ENCODE peak calls at places on chromosomes 2 and 18, in four cellular contexts. L is gastrocnemius medialis, A is pancreas, W is BJ. Q is an unnamed sample. For H3K36me3, the result is how much of the 10 kb centered on the place peaks cover.

GRCh38 chr2:66834859-66835258 is 399.9 kb downstream of the MEIS1 start:
- DNase-seq in A (no peak), W (no peak), L (no peak), Q (no peak)

GRCh38 chr18:8260319-8260718 is 348.9 kb upstream of the RAB12 start:
- DNase-seq in A (no peak), W (no peak), L (no peak), Q (no peak)

GRCh38 chr2:20499387-20499786 is 52.5 kb downstream of the RHOB start:
- DNase-seq in L (no peak), W (no peak), A (no peak), Q (no peak)

GRCh38 chr2:165593081-165593480 is 123.6 kb downstream of the CSRNP3 start:
- DNase-seq in A (no peak), L (no peak), W (peak), Q (no peak)

GRCh38 chr2:229731916-229732315 is 17.6 kb upstream of the DNER start:
- DNase-seq in A (no peak), L (no peak), W (no peak), Q (no peak)

GRCh38 chr2:74835831-74836674 is 2.1 kb downstream of the HK2 start:
- DNase-seq in L (no peak), W (no peak), A (no peak), Q (no peak)

GRCh38 chr2:26801342-26801741 is 15.5 kb downstream of the CENPA start:
- DNase-seq in L (no peak), W (no peak), A (no peak), Q (no peak)

GRCh38 chr2:168574856-168575630 is 119.0 kb downstream of the CERS6 start:
- DNase-seq in A (no peak), W (no peak), L (no peak), Q (no peak)

GRCh38 chr18:5452943-5453342 is 90.9 kb downstream of the EPB41L3 start:
- DNase-seq in A (no peak), W (no peak), L (no peak), Q (no peak)

GRCh38 chr2:164388511-164388910 is 232.8 kb downstream of the GRB14 start:
- DNase-seq in W (peak), A (no peak), L (no peak), Q (no peak)

GRCh38 chr18:28163201-28163778 is 13.6 kb downstream of the CDH2 start:
- DNase-seq in W (no peak), L (no peak), A (no peak), Q (no peak)

GRCh38 chr2:30455339-30455738 is 8.3 kb downstream of the LCLAT1 start:
- DNase-seq in A (no peak), L (no peak), W (no peak), Q (no peak)

DNA sequence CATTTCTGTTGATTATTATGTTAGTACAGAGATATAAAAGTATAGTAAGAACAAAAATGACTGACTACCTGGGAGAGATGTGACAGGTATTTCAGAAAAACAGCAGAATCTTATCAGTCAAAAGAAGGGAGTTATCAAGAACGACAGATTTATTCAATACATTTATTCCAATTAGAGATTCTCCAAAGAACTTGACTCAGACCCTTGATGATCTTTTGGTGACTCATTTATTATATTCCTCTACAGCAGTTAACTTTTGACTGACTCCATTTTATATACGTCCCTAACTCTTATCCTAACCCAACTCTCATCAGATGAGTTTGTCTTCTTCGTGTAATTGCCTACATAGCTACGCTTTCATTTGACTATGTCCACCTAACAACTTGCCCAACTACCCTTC is 91.1 kb downstream of the C2orf74 start:
- DNase-seq in W (no peak), A (no peak), L (no peak), Q (no peak)
- H3K36me3 ChIP-seq in W (under half), A (under half), L (under half), Q (under half)

DNA sequence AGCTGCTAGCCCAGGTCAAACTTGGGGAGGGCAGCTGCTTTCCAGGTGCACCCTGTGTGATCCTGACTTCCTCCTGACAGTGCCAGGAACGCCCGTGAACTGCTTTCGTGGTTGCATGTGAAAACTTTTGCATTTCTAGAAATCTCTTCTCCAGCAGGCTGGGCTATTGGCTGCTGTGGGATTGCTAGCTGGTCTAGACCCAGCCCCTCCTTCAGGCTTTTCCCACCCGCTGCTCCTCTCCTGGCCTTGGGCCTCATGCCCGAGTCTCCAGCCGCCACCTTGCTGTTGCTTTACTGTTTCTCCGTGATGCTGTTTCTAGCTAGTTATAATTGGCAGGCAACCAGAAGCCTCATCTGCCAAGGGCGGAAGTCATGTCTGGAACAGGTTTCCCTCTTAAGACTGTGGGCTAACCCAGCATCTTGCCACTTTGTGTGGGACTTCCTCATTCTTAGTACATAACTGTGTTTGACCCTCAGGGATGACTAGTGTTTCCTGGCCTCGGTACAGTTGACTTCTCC is 27.0 kb upstream of the MGAT4A start:
- DNase-seq in L (peak), W (peak), A (peak), Q (peak)
- TF ChIP-seq CTCF in L (no peak), W (no peak), A (no peak), Q (no peak)

GRCh38 chr18:56189615-56190014 is 448.8 kb downstream of the TXNL1 start:
- DNase-seq in A (no peak), W (no peak), L (no peak), Q (no peak)
- H3K4me3 ChIP-seq in A (no peak), W (no peak), L (no peak), Q (no peak)

DNA sequence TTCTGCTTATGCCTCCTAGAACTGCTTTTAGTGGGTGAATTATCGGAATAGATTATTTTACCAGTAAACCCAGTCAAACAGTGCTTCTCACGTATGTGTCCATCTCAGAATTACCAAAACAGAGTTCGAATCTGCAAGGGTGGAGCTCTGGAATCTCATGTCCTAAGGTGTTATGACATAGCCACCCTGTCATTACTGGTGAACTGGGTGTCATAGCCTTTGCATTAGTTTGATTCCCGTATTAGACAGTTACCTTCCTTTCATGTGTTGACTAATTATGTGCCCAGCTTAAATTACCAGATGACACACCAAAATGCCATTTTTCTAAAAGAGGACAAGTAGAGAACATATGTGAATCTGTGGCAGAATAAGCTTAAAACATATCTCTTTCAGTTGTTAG is 15.2 kb upstream of the KCNJ13 start:
- DNase-seq in A (no peak), L (no peak), W (no peak), Q (no peak)
- H3K36me3 ChIP-seq in A (under half), L (under half), W (under half), Q (under half)

DNA sequence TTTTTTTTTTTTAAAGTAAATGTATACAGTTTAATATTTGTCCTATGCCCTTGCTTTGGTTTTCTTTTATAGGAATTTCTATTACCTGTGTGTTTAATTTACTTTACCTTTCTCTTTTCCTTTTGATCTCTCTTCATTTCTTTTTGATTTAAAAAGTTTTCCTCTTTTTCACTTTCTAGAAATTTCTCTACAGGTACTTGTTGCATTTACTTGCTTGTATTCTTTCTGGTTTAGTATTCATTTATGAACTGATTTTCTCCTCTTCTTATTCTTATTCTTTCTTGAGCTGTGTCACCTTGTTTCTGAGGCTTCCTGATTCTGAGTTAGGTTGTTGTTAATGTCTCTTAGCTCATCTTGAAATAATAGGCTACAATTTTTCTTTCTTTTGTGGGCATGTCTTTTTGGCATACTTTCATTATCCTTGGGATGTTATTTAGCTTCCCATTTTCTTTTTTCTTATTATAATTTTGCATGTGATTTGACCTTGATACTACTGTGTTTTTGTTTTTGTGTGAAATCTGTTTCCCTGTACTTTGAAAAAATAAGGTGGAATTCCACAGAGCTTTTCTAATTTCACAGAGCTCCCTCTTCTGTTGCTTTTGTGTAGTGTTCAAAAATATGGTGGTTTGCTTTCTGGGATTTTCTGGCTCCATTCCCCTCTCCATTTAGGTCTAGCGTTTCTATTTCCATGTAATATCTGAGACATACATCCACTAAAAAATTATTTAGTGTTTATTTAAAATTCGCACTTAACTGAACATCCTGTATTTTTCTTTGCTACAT is 25.5 kb upstream of the ALMS1 start:
- DNase-seq in L (no peak), A (no peak), W (no peak), Q (no peak)
- TF ChIP-seq CTCF in L (no peak), A (no peak), W (peak), Q (peak)

GRCh38 chr2:10788855-10789254 is 23.7 kb downstream of the PDIA6 start:
- DNase-seq in W (no peak), L (no peak), A (no peak), Q (no peak)

GRCh38 chr2:10792001-10792400 is 20.6 kb downstream of the PDIA6 start:
- DNase-seq in W (no peak), L (no peak), A (no peak), Q (no peak)

GRCh38 chr2:10787176-10787968 is 25.2 kb downstream of the PDIA6 start:
- DNase-seq in W (no peak), A (no peak), L (no peak), Q (no peak)

GRCh38 chr2:10792660-10793400 is 19.8 kb downstream of the PDIA6 start:
- DNase-seq in A (no peak), W (no peak), L (no peak), Q (no peak)

GRCh38 chr2:10790228-10790973 is 22.2 kb downstream of the PDIA6 start:
- DNase-seq in A (no peak), W (no peak), L (no peak), Q (no peak)
- H3K4me3 ChIP-seq in A (no peak), W (no peak), L (no peak), Q (peak)

GRCh38 chr2:73266061-73266891 is 18.0 kb downstream of the FBXO41 start:
- DNase-seq in W (no peak), A (no peak), L (no peak), Q (no peak)
- H3K36me3 ChIP-seq in W (under half), A (under half), L (under half), Q (under half)

GRCh38 chr2:46091004-46091403 is 206.2 kb upstream of the EPAS1 start:
- DNase-seq in W (no peak), L (no peak), A (no peak), Q (no peak)
- TF ChIP-seq CTCF in W (no peak), L (no peak), A (no peak), Q (no peak)

Q was measured in GM06990.